ENCODE peak calls at places on chromosomes 1 and 21, in ten cellular contexts. V is GM23338; H is HFF-Myc; G is fibroblast of the aortic adventitia; Y is upper lobe of right lung; Z is IMR-90; Q is naive thymus-derived CD4-positive, alpha-beta T cell; N is NB4; C is fibroblast of lung; E is GM23248. T is an unnamed sample.

GRCh38 chr1:160658162-160658955 is 11.5 kb upstream of the SLAMF1 start:
- DNase-seq in V (no peak), H (no peak), G (no peak), Y (no peak), Z (no peak), Q (no peak), N (peak; percentile 33), C (no peak), E (no peak), T (no peak)

GRCh38 chr1:43764581-43764980 is 57.2 kb downstream of the ST3GAL3 start:
- DNase-seq in V (peak; percentile 28), H (no peak), G (no peak), Y (no peak), Z (no peak), Q (no peak), N (peak; percentile 37), C (no peak), E (no peak), T (no peak)

GRCh38 chr21:32733356-32733755 is 5.5 kb upstream of the SYNJ1 start:
- DNase-seq in V (no peak), H (no peak), G (no peak), Y (no peak), Z (no peak), Q (no peak), N (no peak), C (no peak), E (no peak), T (no peak)

GRCh38 chr1:246214708-246215504 is 292.2 kb downstream of the SMYD3 start:
- DNase-seq in V (no peak), H (peak; percentile 53), G (peak; percentile 88), Y (no peak), Z (peak; percentile 98), Q (no peak), N (peak; percentile 97), C (peak; percentile 95), E (peak; percentile 87), T (peak; percentile 83)

GRCh38 chr1:240498335-240498734 is 113.6 kb downstream of the GREM2 start:
- DNase-seq in V (no peak), H (no peak), G (no peak), Y (no peak), Z (no peak), Q (no peak), N (no peak), C (no peak), E (no peak), T (no peak)

GRCh38 chr1:3453203-3453761 is 1.2 kb upstream of the ARHGEF16 start:
- DNase-seq in V (peak; percentile 85), H (no peak), G (peak; percentile 61), Y (peak; percentile 89), Z (peak; percentile 48), Q (peak; percentile 72), N (peak; percentile 72), C (peak; percentile 33), E (peak; percentile 73), T (peak; percentile 64)

GRCh38 chr1:27632387-27633297 is 2.3 kb downstream of the FGR start:
- DNase-seq in V (no peak), H (no peak), G (no peak), Y (no peak), Z (no peak), Q (no peak), N (peak; percentile 84), C (no peak), E (no peak), T (no peak)

GRCh38 chr21:41908829-41909228 is 29.7 kb upstream of the PRDM15 start:
- DNase-seq in V (no peak), H (no peak), G (no peak), Y (no peak), Z (no peak), Q (no peak), N (no peak), C (no peak), E (no peak), T (no peak)

GRCh38 chr1:35605882-35606182 is 32.7 kb downstream of the TFAP2E start:
- DNase-seq in V (no peak), H (no peak), G (no peak), Y (no peak), Z (no peak), Q (no peak), N (no peak), C (peak; percentile 76), E (peak; percentile 36), T (no peak)

GRCh38 chr1:86227026-86227425 is 70.5 kb upstream of the COL24A1 start:
- DNase-seq in V (peak; percentile 6), H (no peak), G (no peak), Y (no peak), Z (no peak), Q (no peak), N (no peak), C (peak; percentile 96), E (peak; percentile 12), T (no peak)

GRCh38 chr1:173475564-173476196 is 1.5 kb upstream of the PRDX6 start:
- DNase-seq in V (no peak), H (no peak), G (peak; percentile 75), Y (no peak), Z (peak; percentile 77), Q (no peak), N (peak; percentile 19), C (peak; percentile 83), E (peak; percentile 88), T (peak; percentile 43)

GRCh38 chr1:179295356-179295755 is 1.8 kb downstream of the SOAT1 start:
- DNase-seq in V (no peak), H (no peak), G (peak; percentile 6), Y (no peak), Z (no peak), Q (no peak), N (no peak), C (no peak), E (peak; percentile 20), T (no peak)
- H3K4me3 ChIP-seq in V (no peak overlapping the region), H (peak overlapping the region; percentile 70), G (peak overlapping the region; percentile 78), Y (peak overlapping the region; percentile 79), Z (peak overlapping the region; percentile 85), Q (peak overlapping the region; percentile 78), N (peak overlapping the region; percentile 86), C (peak overlapping the region; percentile 93), E (peak overlapping the region; percentile 86), T (peak overlapping the region; percentile 62)

GRCh38 chr1:203126151-203126865 is 1.2 kb upstream of the ADORA1 start:
- DNase-seq in V (peak; percentile 79), H (no peak), G (peak; percentile 40), Y (peak; percentile 56), Z (peak; percentile 22), Q (no peak), N (peak; percentile 30), C (peak; percentile 40), E (peak; percentile 48), T (no peak)
- H3K4me3 ChIP-seq in V (peak overlapping the region; percentile 83), H (no peak overlapping the region), G (no peak overlapping the region), Y (no peak overlapping the region), Z (no peak overlapping the region), Q (no peak overlapping the region), N (no peak overlapping the region), C (no peak overlapping the region), E (no peak overlapping the region), T (no peak overlapping the region)

GRCh38 chr21:36716836-36717235 is 17.9 kb downstream of the SIM2 start:
- DNase-seq in V (no peak), H (no peak), G (no peak), Y (no peak), Z (no peak), Q (no peak), N (no peak), C (no peak), E (no peak), T (no peak)

GRCh38 chr21:36716387-36716786 is 17.5 kb downstream of the SIM2 start:
- DNase-seq in V (no peak), H (no peak), G (no peak), Y (no peak), Z (no peak), Q (no peak), N (no peak), C (no peak), E (no peak), T (no peak)

GRCh38 chr21:36717901-36718465 is 19.1 kb downstream of the SIM2 start:
- DNase-seq in V (no peak), H (no peak), G (no peak), Y (no peak), Z (no peak), Q (no peak), N (no peak), C (no peak), E (no peak), T (no peak)

GRCh38 chr21:36719614-36720013 is 20.7 kb downstream of the SIM2 start:
- DNase-seq in V (no peak), H (no peak), G (no peak), Y (peak; percentile 35), Z (no peak), Q (no peak), N (no peak), C (no peak), E (no peak), T (no peak)

GRCh38 chr21:36718951-36719501 is 20.1 kb downstream of the SIM2 start:
- DNase-seq in V (no peak), H (no peak), G (no peak), Y (peak; percentile 53), Z (no peak), Q (no peak), N (no peak), C (no peak), E (peak; percentile 37), T (peak; percentile 96)
- H3K4me3 ChIP-seq in V (no peak overlapping the region), H (no peak overlapping the region), G (no peak overlapping the region), Y (no peak overlapping the region), Z (no peak overlapping the region), Q (no peak overlapping the region), N (no peak overlapping the region), C (no peak overlapping the region), E (no peak overlapping the region), T (no peak overlapping the region)

GRCh38 chr1:30880631-30881155 is 27.9 kb downstream of the SDC3 start:
- DNase-seq in V (no peak), H (no peak), G (no peak), Y (no peak), Z (no peak), Q (no peak), N (no peak), C (no peak), E (no peak), T (no peak)
- H3K4me3 ChIP-seq in V (no peak overlapping the region), H (no peak overlapping the region), G (no peak overlapping the region), Y (no peak overlapping the region), Z (no peak overlapping the region), Q (no peak overlapping the region), N (no peak overlapping the region), C (no peak overlapping the region), E (no peak overlapping the region), T (no peak overlapping the region)

GRCh38 chr1:198168180-198168579 is 11.4 kb downstream of the NEK7 start:
- DNase-seq in V (no peak), H (no peak), G (peak; percentile 26), Y (no peak), Z (peak; percentile 75), Q (no peak), N (no peak), C (peak; percentile 90), E (peak; percentile 52), T (no peak)
- H3K4me3 ChIP-seq in V (no peak overlapping the region), H (no peak overlapping the region), G (no peak overlapping the region), Y (no peak overlapping the region), Z (no peak overlapping the region), Q (peak overlapping the region; percentile 37), N (no peak overlapping the region), C (no peak overlapping the region), E (peak overlapping the region; percentile 19), T (no peak overlapping the region)